ENCODE peak calls at places on chromosomes 6 and 20, in five cellular contexts. L is IMR-90, Q is thoracic aorta, H is upper lobe of right lung, X is aorta. B is an unnamed sample.

GRCh38 chr6:128039542-128039941 is 138.7 kb upstream of the THEMIS start:
- DNase-seq in L (no peak), X (no peak), H (no peak), Q (no peak), B (no peak)

GRCh38 chr6:36697481-36697903 is at the start of gene RAB44:
- DNase-seq in L (no peak), H (peak; percentile 54), X (peak; percentile 52), Q (no peak), B (peak; percentile 63)

GRCh38 chr6:142621822-142622221 is 320.0 kb downstream of the ADGRG6 start:
- DNase-seq in Q (no peak), X (no peak), H (no peak), L (no peak), B (no peak)

GRCh38 chr20:16732506-16733152 is 2.8 kb downstream of the SNRPB2 start:
- DNase-seq in L (no peak), X (no peak), H (no peak), Q (no peak), B (no peak)

GRCh38 chr6:150766201-150766997 is 99.1 kb upstream of the MTHFD1L start:
- DNase-seq in L (no peak), Q (no peak), H (no peak), X (no peak), B (no peak)

GRCh38 chr6:78607188-78607587 is 260.2 kb upstream of the IRAK1BP1 start:
- DNase-seq in H (no peak), Q (no peak), L (peak; percentile 49), X (no peak), B (no peak)

GRCh38 chr6:70676821-70677220 is 9.1 kb downstream of the SMAP1 start:
- DNase-seq in H (no peak), X (no peak), L (no peak), Q (no peak), B (no peak)

GRCh38 chr6:45959534-45960195 is 56.0 kb downstream of the CLIC5 start:
- DNase-seq in L (no peak), H (no peak), X (no peak), Q (no peak), B (no peak)

GRCh38 chr6:12369781-12370262 is 79.7 kb downstream of the EDN1 start:
- DNase-seq in Q (no peak), X (no peak), H (no peak), L (no peak), B (no peak)

GRCh38 chr20:29326376-29327070 is 1930.9 kb upstream of the DEFB115 start:
- DNase-seq in Q (no peak), L (no peak), H (no peak), X (no peak), B (peak; percentile 70)

GRCh38 chr20:29319725-29320124 is 1937.7 kb upstream of the DEFB115 start:
- DNase-seq in L (no peak), H (no peak), X (no peak), Q (no peak), B (no peak)

GRCh38 chr20:29325304-29325640 is 1932.2 kb upstream of the DEFB115 start:
- DNase-seq in L (no peak), Q (no peak), X (no peak), H (no peak), B (no peak)
- H3K9me3 ChIP-seq in L (peaks cover 27% of the 10 kb centered on the region), Q (no peaks in the 10 kb centered on the region), X (no peaks in the 10 kb centered on the region), H (no peaks in the 10 kb centered on the region), B (peaks cover 4% of the 10 kb centered on the region)

DNA sequence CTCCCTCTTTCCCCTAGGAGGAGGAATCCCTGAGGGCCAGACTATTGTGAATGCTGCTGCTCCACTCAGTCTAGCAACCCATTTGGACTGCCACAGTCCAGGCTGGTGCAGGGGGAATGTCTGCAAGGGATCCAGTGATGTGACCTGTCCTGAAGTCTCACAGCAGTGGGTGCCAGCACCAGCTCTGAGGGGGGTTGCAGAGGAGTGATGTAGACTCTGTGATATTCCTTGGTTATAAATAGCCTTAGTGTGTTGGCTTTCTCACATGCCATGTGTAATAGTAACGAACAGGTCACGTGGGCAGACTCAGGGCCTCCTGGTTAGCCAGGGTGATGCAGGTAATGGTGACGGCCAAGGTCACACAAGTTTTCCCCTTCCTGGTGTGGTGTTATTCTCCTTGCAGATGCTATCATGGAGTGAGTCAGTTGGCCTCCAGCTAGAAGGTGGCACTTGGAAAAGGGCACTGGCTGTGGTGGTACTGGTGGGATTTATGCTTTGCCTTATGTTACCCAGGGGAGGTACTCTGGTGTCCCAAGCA is 404.4 kb downstream of the UTRN start:
- DNase-seq in X (no peak), H (no peak), Q (no peak), L (no peak), B (no peak)
- H3K9me3 ChIP-seq in X (no peaks in the 10 kb centered on the region), H (peaks cover 12% of the 10 kb centered on the region), Q (peaks cover 5% of the 10 kb centered on the region), L (peaks cover 2% of the 10 kb centered on the region), B (no peaks in the 10 kb centered on the region)

DNA sequence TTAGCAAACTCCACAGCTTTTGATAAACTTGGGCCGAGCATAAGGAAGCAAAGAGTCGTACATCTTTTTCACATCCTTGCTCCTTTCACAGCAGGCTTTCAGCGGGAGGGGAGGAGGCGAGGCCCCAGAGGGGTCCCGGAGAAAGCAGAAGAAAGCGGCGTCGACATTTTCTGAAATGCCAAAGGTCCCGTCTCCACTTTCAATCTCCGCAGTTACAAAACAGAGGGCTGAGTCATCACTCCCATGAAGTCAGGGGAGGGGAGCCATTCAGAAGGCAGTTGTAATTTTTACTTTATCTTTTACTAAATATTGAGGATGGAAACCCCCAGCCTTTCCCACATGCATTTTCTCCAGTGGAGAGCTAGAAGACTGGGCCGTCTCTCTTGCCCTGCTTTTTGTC is 174.2 kb upstream of the THBS2 start:
- DNase-seq in H (no peak), Q (no peak), L (peak; percentile 80), X (no peak), B (no peak)
- H3K9me3 ChIP-seq in H (no peaks in the 10 kb centered on the region), Q (peaks cover 15% of the 10 kb centered on the region), L (peaks cover 6% of the 10 kb centered on the region), X (peaks cover 4% of the 10 kb centered on the region), B (peaks cover 5% of the 10 kb centered on the region)

GRCh38 chr6:348860-349396 is 42.6 kb upstream of the IRF4 start:
- DNase-seq in H (peak; percentile 70), L (no peak), Q (no peak), X (no peak), B (no peak)

GRCh38 chr6:347951-348859 is 43.3 kb upstream of the IRF4 start:
- DNase-seq in X (no peak), Q (no peak), L (no peak), H (peak; percentile 65), B (no peak)

GRCh38 chr6:345747-346388 is 45.7 kb upstream of the IRF4 start:
- DNase-seq in X (no peak), Q (no peak), L (peak; percentile 26), H (peak; percentile 57), B (no peak)

GRCh38 chr6:346389-347030 is 45.0 kb upstream of the IRF4 start:
- DNase-seq in L (peak; percentile 48), X (no peak), Q (no peak), H (peak; percentile 55), B (no peak)

GRCh38 chr6:347232-347631 is 44.3 kb upstream of the IRF4 start:
- DNase-seq in X (no peak), L (no peak), H (peak; percentile 55), Q (no peak), B (no peak)
- H3K9me3 ChIP-seq in X (no peaks in the 10 kb centered on the region), L (peaks cover 3% of the 10 kb centered on the region), H (no peaks in the 10 kb centered on the region), Q (no peaks in the 10 kb centered on the region), B (no peaks in the 10 kb centered on the region)

GRCh38 chr6:169084067-169084466 is 169.6 kb downstream of the THBS2 start:
- DNase-seq in Q (no peak), H (no peak), X (no peak), L (no peak), B (no peak)

GRCh38 chr6:169085466-169085865 is 168.2 kb downstream of the THBS2 start:
- DNase-seq in X (no peak), L (no peak), H (no peak), Q (no peak), B (no peak)

GRCh38 chr6:169086020-169086419 is 167.6 kb downstream of the THBS2 start:
- DNase-seq in H (no peak), L (no peak), X (no peak), Q (no peak), B (no peak)

GRCh38 chr6:169088761-169089160 is 164.9 kb downstream of the THBS2 start:
- DNase-seq in Q (no peak), X (no peak), L (no peak), H (no peak), B (no peak)

GRCh38 chr6:169087436-169088046 is 166.1 kb downstream of the THBS2 start:
- DNase-seq in Q (no peak), L (peak; percentile 47), X (no peak), H (no peak), B (no peak)
- H3K9me3 ChIP-seq in Q (peaks cover 8% of the 10 kb centered on the region), L (peaks cover 6% of the 10 kb centered on the region), X (peaks cover 2% of the 10 kb centered on the region), H (peaks cover 6% of the 10 kb centered on the region), B (peaks cover 7% of the 10 kb centered on the region)

DNA sequence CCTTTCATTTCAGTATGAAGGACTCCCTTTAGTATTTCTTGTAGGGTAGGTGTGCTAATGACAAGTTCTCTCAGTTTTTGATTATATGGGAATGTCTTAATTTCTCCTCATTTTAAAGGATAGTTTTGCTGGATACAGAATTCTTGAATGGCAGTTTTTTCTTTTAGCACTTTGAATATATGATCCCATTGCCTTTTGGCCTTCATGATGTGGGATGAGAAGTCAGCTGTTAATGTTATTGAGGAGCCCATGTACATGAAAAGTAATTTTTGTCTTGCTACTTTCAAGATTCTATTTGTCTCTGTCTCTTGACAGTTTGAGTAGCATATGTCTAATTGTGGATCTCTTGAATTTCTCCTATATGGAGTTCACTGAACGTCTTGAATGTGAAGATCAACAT is 30.9 kb downstream of the RSPH3 start:
- DNase-seq in Q (no peak), H (no peak), L (no peak), X (no peak), B (no peak)
- H3K9me3 ChIP-seq in Q (peaks cover 10% of the 10 kb centered on the region), H (no peaks in the 10 kb centered on the region), L (no peaks in the 10 kb centered on the region), X (no peaks in the 10 kb centered on the region), B (peaks cover 8% of the 10 kb centered on the region)

GRCh38 chr6:167731216-167731615 is 95.5 kb upstream of the AFDN start:
- DNase-seq in X (no peak), Q (no peak), L (no peak), H (no peak), B (no peak)
- H3K9me3 ChIP-seq in X (no peaks in the 10 kb centered on the region), Q (no peaks in the 10 kb centered on the region), L (peaks cover 40% of the 10 kb centered on the region), H (no peaks in the 10 kb centered on the region), B (no peaks in the 10 kb centered on the region)

GRCh38 chr6:159480471-159480870 is 212.6 kb downstream of the SOD2 start:
- DNase-seq in L (no peak), H (no peak), Q (no peak), X (no peak), B (no peak)
- H3K9me3 ChIP-seq in L (no peaks in the 10 kb centered on the region), H (no peaks in the 10 kb centered on the region), Q (no peaks in the 10 kb centered on the region), X (no peaks in the 10 kb centered on the region), B (no peaks in the 10 kb centered on the region)

B was measured in suprapubic skin.